ENCODE peak calls at places on chromosomes 12 and 14, in nine cellular contexts. A, P, G, O, F, I, C, H and T are unnamed samples. For H4K20me1, the result is how much of the 10 kb centered on the place peaks cover.

GRCh38 chr12:67193705-67194104 is 75.5 kb upstream of the CAND1 start:
- DNase-seq in A (peak), G (peak), I (peak), P (peak), C (peak), H (no peak), F (peak), O (peak), T (no peak)

GRCh38 chr14:49189381-49189780 is 396.8 kb downstream of the RPS29 start:
- DNase-seq in H (no peak), I (no peak), O (no peak), G (no peak), A (no peak), F (no peak), P (no peak), C (no peak), T (no peak)

GRCh38 chr12:120709976-120710804 is at the start of gene UNC119B:
- DNase-seq in H (no peak), O (peak), P (peak), C (peak), F (peak), I (peak), G (peak), A (peak), T (no peak)

GRCh38 chr12:30811966-30812365 is 57.2 kb upstream of the CAPRIN2 start:
- DNase-seq in H (no peak), I (no peak), O (no peak), P (no peak), G (no peak), A (no peak), C (no peak), F (no peak), T (peak)

GRCh38 chr12:52366738-52367485 is at the start of gene KRT85:
- DNase-seq in C (no peak), F (no peak), O (no peak), G (no peak), H (no peak), I (no peak), P (no peak), A (no peak), T (no peak)

GRCh38 chr12:119459481-119459880 is 125.0 kb downstream of the CCDC60 start:
- DNase-seq in C (no peak), P (no peak), A (no peak), H (no peak), F (no peak), G (no peak), I (no peak), O (no peak), T (no peak)

GRCh38 chr12:47741340-47741703 is 16.0 kb upstream of the ENDOU start:
- DNase-seq in A (peak), H (peak), C (peak), G (no peak), O (no peak), I (no peak), F (peak), P (peak), T (no peak)

GRCh38 chr12:43882578-43883178 is 46.8 kb downstream of the TMEM117 start:
- DNase-seq in A (peak), I (peak), G (peak), F (peak), C (peak), P (peak), O (peak), H (peak), T (no peak)

GRCh38 chr12:107774349-107775029 is at the start of gene ASCL4:
- DNase-seq in G (no peak), H (no peak), I (no peak), C (peak), A (no peak), P (no peak), F (no peak), O (no peak), T (no peak)

GRCh38 chr12:54958048-54958658 is 26.4 kb downstream of the TESPA1 start:
- DNase-seq in C (peak), G (peak), O (peak), F (peak), H (peak), P (peak), A (peak), I (peak), T (no peak)

GRCh38 chr14:34110531-34110930 is 159.7 kb upstream of the EGLN3 start:
- DNase-seq in F (no peak), P (peak), C (no peak), I (no peak), O (peak), A (no peak), G (no peak), H (no peak), T (no peak)

GRCh38 chr14:74737753-74738325 is 24.9 kb downstream of the FCF1 start:
- DNase-seq in H (no peak), O (peak), A (peak), F (no peak), I (peak), G (no peak), P (peak), C (no peak), T (no peak)

GRCh38 chr14:73785336-73785833 is 66.2 kb upstream of the PTGR2 start:
- DNase-seq in I (peak), F (peak), H (no peak), C (no peak), O (peak), A (peak), G (peak), P (peak), T (no peak)

GRCh38 chr14:73741386-73741875 is 27.2 kb upstream of the PNMA1 start:
- DNase-seq in O (peak), G (peak), A (peak), F (peak), C (peak), P (peak), I (peak), H (no peak), T (peak)

GRCh38 chr14:91732439-91732838 is 553 bp upstream of the CATSPERB start:
- DNase-seq in A (peak), I (no peak), G (no peak), F (no peak), P (no peak), H (no peak), O (no peak), C (no peak), T (no peak)

GRCh38 chr12:63898764-63899337 is 54.4 kb downstream of the SRGAP1 start:
- DNase-seq in P (no peak), F (no peak), H (no peak), G (no peak), O (no peak), C (no peak), A (no peak), I (no peak), T (no peak)

GRCh38 chr12:97300921-97301320 is 161.7 kb upstream of the RMST start:
- DNase-seq in F (no peak), C (no peak), I (no peak), H (no peak), G (no peak), P (peak), A (no peak), O (peak), T (no peak)

GRCh38 chr12:131041216-131041967 is 87.7 kb downstream of the ADGRD1 start:
- DNase-seq in I (no peak), C (no peak), H (no peak), O (no peak), G (no peak), F (no peak), A (no peak), P (no peak), T (no peak)

GRCh38 chr12:123705935-123706334 is 6.2 kb upstream of the ATP6V0A2 start:
- DNase-seq in P (peak), O (no peak), A (no peak), C (no peak), F (peak), H (peak), G (peak), I (no peak), T (no peak)

GRCh38 chr14:71803539-71804260 is 128.5 kb upstream of the RGS6 start:
- DNase-seq in A (peak), O (peak), G (no peak), H (peak), C (no peak), P (peak), I (peak), F (peak), T (no peak)

GRCh38 chr14:72958548-72958947 is 32.3 kb downstream of the DCAF4 start:
- DNase-seq in F (no peak), G (no peak), P (no peak), A (no peak), O (no peak), C (no peak), H (no peak), I (no peak), T (no peak)

GRCh38 chr14:92951912-92952471 is 29.0 kb downstream of the CHGA start:
- DNase-seq in C (peak), O (peak), A (peak), I (peak), F (peak), H (peak), P (peak), G (peak), T (peak)

GRCh38 chr12:57091633-57092528 is 3.0 kb downstream of the NAB2 start:
- DNase-seq in A (no peak), P (no peak), I (no peak), H (no peak), O (no peak), C (no peak), F (no peak), G (no peak), T (no peak)

GRCh38 chr12:58026892-58027891 is 85.8 kb downstream of the ATP23 start:
- DNase-seq in P (peak), F (no peak), A (peak), C (no peak), H (no peak), I (no peak), O (peak), G (no peak), T (no peak)

GRCh38 chr14:101518611-101519048 is 42.7 kb upstream of the DIO3 start:
- DNase-seq in G (no peak), H (no peak), F (no peak), P (no peak), C (no peak), O (no peak), A (peak), I (no peak), T (no peak)

GRCh38 chr12:5945071-5946008 is at the start of gene ANO2:
- DNase-seq in G (no peak), A (peak), F (no peak), O (no peak), C (no peak), I (no peak), P (peak), H (no peak), T (peak)

GRCh38 chr14:71266994-71267636 is 359.9 kb downstream of the PCNX1 start:
- DNase-seq in P (peak), O (peak), G (no peak), A (peak), F (no peak), C (no peak), H (no peak), I (peak), T (no peak)

GRCh38 chr12:84697141-84697540 is 215.5 kb downstream of the SLC6A15 start:
- DNase-seq in H (no peak), I (no peak), G (no peak), A (peak), F (no peak), O (peak), C (no peak), P (peak), T (no peak)

GRCh38 chr12:86265329-86265695 is 9.1 kb upstream of the MGAT4C start:
- DNase-seq in H (no peak), O (no peak), F (no peak), P (no peak), A (no peak), C (no peak), I (no peak), G (no peak), T (no peak)

GRCh38 chr12:131500564-131500963 is 210.3 kb upstream of the SFSWAP start:
- DNase-seq in O (no peak), A (no peak), F (no peak), G (no peak), C (no peak), I (no peak), H (no peak), P (no peak), T (no peak)

GRCh38 chr12:76556373-76556772 is 3.2 kb downstream of the OSBPL8 start:
- DNase-seq in I (no peak), H (no peak), O (no peak), F (peak), A (peak), C (no peak), G (no peak), P (no peak), T (no peak)

GRCh38 chr12:124655317-124656213 is 88.2 kb upstream of the NCOR2 start:
- DNase-seq in O (peak), F (no peak), I (peak), P (peak), H (no peak), A (peak), C (no peak), G (no peak), T (peak)

GRCh38 chr14:62662811-62663477 is 382.3 kb downstream of the KCNH5 start:
- DNase-seq in I (peak), P (peak), C (no peak), A (no peak), H (no peak), G (no peak), O (peak), F (no peak), T (no peak)

DNA sequence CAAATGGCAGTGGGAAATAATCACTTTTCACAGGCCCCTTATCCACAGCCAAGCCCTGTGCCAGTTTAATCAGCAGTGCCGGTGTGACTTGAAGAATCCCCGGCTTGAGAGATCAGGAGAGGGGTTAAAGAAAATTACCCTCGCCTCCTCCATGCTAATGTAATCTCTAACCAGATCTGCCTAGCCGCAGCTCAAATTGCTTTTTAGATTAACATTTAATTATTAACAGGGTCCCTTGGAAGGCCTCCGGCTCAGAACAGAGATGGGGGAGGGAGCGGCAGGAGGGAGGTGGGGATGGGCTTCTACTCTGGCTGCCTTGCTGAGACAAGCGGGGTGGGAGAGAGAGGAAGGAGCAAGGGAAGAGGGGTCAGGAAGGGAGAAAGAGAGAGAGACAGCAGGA is 24.0 kb downstream of the FAM222A start:
- DNase-seq in H (no peak), I (no peak), O (no peak), A (no peak), C (no peak), P (no peak), F (no peak), G (no peak), T (no peak)
- H4K20me1 ChIP-seq in H (under half), I (under half), O (under half), A (under half), C (under half), P (under half), F (under half), G (under half), T (under half)

GRCh38 chr12:12228402-12228801 is 38.4 kb downstream of the LRP6 start:
- DNase-seq in C (no peak), H (no peak), P (no peak), I (no peak), O (no peak), A (no peak), G (no peak), F (no peak), T (no peak)

GRCh38 chr12:12229556-12230092 is 37.2 kb downstream of the LRP6 start:
- DNase-seq in H (no peak), P (no peak), A (no peak), O (no peak), C (no peak), I (peak), F (no peak), G (no peak), T (no peak)

GRCh38 chr12:12224240-12224940 is 42.5 kb downstream of the LRP6 start:
- DNase-seq in O (peak), A (peak), H (no peak), P (peak), C (no peak), F (no peak), G (peak), I (peak), T (no peak)

GRCh38 chr12:12230275-12230674 is 36.6 kb downstream of the LRP6 start:
- DNase-seq in P (no peak), O (no peak), G (no peak), A (no peak), H (no peak), C (no peak), I (no peak), F (no peak), T (no peak)

GRCh38 chr12:12226187-12226586 is 40.7 kb downstream of the LRP6 start:
- DNase-seq in A (no peak), I (no peak), P (no peak), O (no peak), G (no peak), H (no peak), F (no peak), C (no peak), T (no peak)
- H4K20me1 ChIP-seq in A (under half), I (under half), P (under half), O (half or more), G (under half), H (under half), F (under half), C (under half), T (under half)

GRCh38 chr12:116266220-116266619 is 11.3 kb downstream of the MED13L start:
- DNase-seq in H (no peak), F (no peak), I (peak), O (peak), P (peak), C (no peak), A (peak), G (no peak), T (no peak)

GRCh38 chr12:116264525-116265070 is 12.9 kb downstream of the MED13L start:
- DNase-seq in A (no peak), C (no peak), H (no peak), I (no peak), O (no peak), G (no peak), F (no peak), P (no peak), T (no peak)

GRCh38 chr12:116266631-116267349 is 10.7 kb downstream of the MED13L start:
- DNase-seq in O (peak), H (no peak), G (no peak), P (peak), A (peak), I (peak), C (no peak), F (no peak), T (no peak)

GRCh38 chr12:116263844-116264243 is 13.6 kb downstream of the MED13L start:
- DNase-seq in C (no peak), G (no peak), F (no peak), H (no peak), I (no peak), A (no peak), O (no peak), P (no peak), T (no peak)

GRCh38 chr12:116265361-116266128 is 11.9 kb downstream of the MED13L start:
- DNase-seq in P (no peak), F (no peak), G (no peak), C (no peak), A (peak), I (no peak), H (no peak), O (no peak), T (no peak)
- H4K20me1 ChIP-seq in P (under half), F (half or more), G (half or more), C (half or more), A (half or more), I (half or more), H (half or more), O (half or more), T (under half)

DNA sequence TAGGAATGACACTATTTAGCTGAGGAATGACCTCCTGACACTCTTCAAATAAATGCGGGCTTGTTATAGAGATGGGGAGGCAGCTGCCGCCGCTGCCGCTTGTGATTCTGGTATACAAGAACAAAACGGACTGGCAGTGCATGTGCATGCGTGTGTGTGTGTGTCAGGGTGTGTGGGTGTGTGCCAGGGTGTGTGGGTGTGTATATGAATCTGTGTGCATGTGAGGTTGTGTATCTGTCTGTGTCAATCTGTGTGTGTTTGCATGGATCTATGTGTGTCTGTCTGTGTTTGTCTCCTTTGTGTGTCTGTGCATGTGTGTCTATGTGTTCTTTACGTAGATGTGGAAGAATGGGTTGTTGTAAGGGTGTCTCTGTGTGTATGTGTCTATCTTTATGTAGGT is 26.0 kb upstream of the LHX5 start:
- DNase-seq in G (no peak), C (no peak), P (no peak), O (no peak), F (no peak), A (no peak), H (no peak), I (no peak), T (no peak)
- H4K20me1 ChIP-seq in G (under half), C (under half), P (under half), O (under half), F (under half), A (under half), H (under half), I (under half), T (under half)

GRCh38 chr14:100274250-100274649 is 32.0 kb downstream of the SLC25A29 start:
- DNase-seq in C (no peak), A (no peak), I (no peak), O (no peak), G (no peak), F (no peak), H (no peak), P (no peak), T (no peak)
- H4K20me1 ChIP-seq in C (half or more), A (under half), I (half or more), O (half or more), G (under half), F (under half), H (under half), P (under half), T (under half)

GRCh38 chr12:94284859-94285258 is 136.5 kb downstream of the PLXNC1 start:
- DNase-seq in F (no peak), I (no peak), A (no peak), G (peak), O (no peak), P (no peak), C (no peak), H (no peak), T (no peak)
- H4K20me1 ChIP-seq in F (under half), I (under half), A (under half), G (under half), O (under half), P (under half), C (under half), H (under half), T (under half)

GRCh38 chr12:116188581-116188980 is 88.9 kb downstream of the MED13L start:
- DNase-seq in I (no peak), C (no peak), H (no peak), A (no peak), P (no peak), O (no peak), F (no peak), G (no peak), T (no peak)
- H4K20me1 ChIP-seq in I (half or more), C (half or more), H (half or more), A (under half), P (under half), O (half or more), F (under half), G (under half), T (under half)

GRCh38 chr12:116236148-116236731 is 41.3 kb downstream of the MED13L start:
- DNase-seq in O (peak), G (peak), H (no peak), I (peak), C (peak), A (peak), P (peak), F (peak), T (no peak)
- H4K20me1 ChIP-seq in O (half or more), G (under half), H (half or more), I (half or more), C (under half), A (under half), P (under half), F (under half), T (under half)